ENCODE peak calls at places on chromosomes 5 and 9, in five cellular contexts. Z, C, X, A and J are unnamed samples.

GRCh38 chr5:135462304-135462703 is 10.2 kb upstream of the TIFAB start:
- DNase-seq in Z (peak; percentile 64), C (peak; percentile 36), X (peak; percentile 60), A (peak; percentile 64), J (peak; percentile 51)

GRCh38 chr5:93677344-93678021 is 63.9 kb downstream of the POU5F2 start:
- DNase-seq in Z (no peak), C (peak; percentile 92), X (peak; percentile 81), A (no peak), J (no peak)

GRCh38 chr9:15468113-15468512 is 42.7 kb downstream of the PSIP1 start:
- DNase-seq in Z (no peak), C (peak; percentile 12), X (no peak), A (no peak), J (no peak)

GRCh38 chr9:131755541-131756198 is 15.8 kb upstream of the RAPGEF1 start:
- DNase-seq in Z (peak; percentile 90), C (peak; percentile 82), X (peak; percentile 82), A (peak; percentile 83), J (peak; percentile 92)

GRCh38 chr5:13252701-13253100 is 691.8 kb downstream of the DNAH5 start:
- DNase-seq in Z (no peak), C (no peak), X (no peak), A (no peak), J (no peak)

GRCh38 chr5:11149136-11149535 is 388.1 kb upstream of the DAP start:
- DNase-seq in Z (no peak), C (no peak), X (no peak), A (no peak), J (no peak)

GRCh38 chr5:79070002-79070567 is 518 bp downstream of the BHMT2 start:
- DNase-seq in Z (no peak), C (no peak), X (no peak), A (no peak), J (no peak)

GRCh38 chr9:2036844-2037243 is 21.7 kb downstream of the SMARCA2 start:
- DNase-seq in Z (no peak), C (no peak), X (no peak), A (no peak), J (no peak)

GRCh38 chr5:135567661-135568060 is 11.1 kb downstream of the CXCL14 start:
- DNase-seq in Z (no peak), C (no peak), X (no peak), A (no peak), J (no peak)

GRCh38 chr5:25241981-25242380 is 597.2 kb upstream of the CDH10 start:
- DNase-seq in Z (no peak), C (no peak), X (no peak), A (no peak), J (no peak)

GRCh38 chr5:76376141-76376900 is 26.8 kb upstream of the IQGAP2 start:
- DNase-seq in Z (no peak), C (peak; percentile 17), X (no peak), A (no peak), J (no peak)

GRCh38 chr5:140153255-140153654 is 21.7 kb upstream of the CYSTM1 start:
- DNase-seq in Z (no peak), C (no peak), X (no peak), A (no peak), J (no peak)

GRCh38 chr9:136697146-136697820 is 10.0 kb upstream of the AGPAT2 start:
- DNase-seq in Z (no peak), C (no peak), X (peak; percentile 53), A (no peak), J (no peak)

GRCh38 chr5:17042041-17042440 is 106.0 kb upstream of the MYO10 start:
- DNase-seq in Z (no peak), C (no peak), X (no peak), A (no peak), J (no peak)

GRCh38 chr5:145925353-145925752 is 11.0 kb upstream of the SH3RF2 start:
- DNase-seq in Z (no peak), C (peak; percentile 82), X (peak; percentile 84), A (no peak), J (no peak)

GRCh38 chr9:76701441-76702031 is 62.7 kb upstream of the PCA3 start:
- DNase-seq in Z (no peak), C (no peak), X (no peak), A (no peak), J (no peak)

GRCh38 chr9:106843361-106843760 is 19.6 kb upstream of the ZNF462 start:
- DNase-seq in Z (no peak), C (no peak), X (no peak), A (no peak), J (no peak)

GRCh38 chr5:172616730-172617129 is 24.3 kb upstream of the NEURL1B start:
- DNase-seq in Z (no peak), C (peak; percentile 13), X (peak; percentile 33), A (no peak), J (no peak)